ENCODE peak calls at places on chromosome 18, in seven cellular contexts. One of them, this sample, is unnamed.

GRCh38 chr18:21672868-21673267 is 31.7 kb downstream of the ABHD3 start:
- DNase-seq in uterus: no peak
- DNase-seq in BJ: no peak
- DNase-seq in cardiac muscle cell: no peak
- DNase-seq in adrenal gland: peak; percentile 41
- DNase-seq in lung: no peak
- DNase-seq in WTC11: no peak
- DNase-seq in this sample: peak; percentile 29

GRCh38 chr18:76487076-76487475 is 8.0 kb downstream of the ZNF516 start:
- DNase-seq in BJ: no peak
- DNase-seq in WTC11: no peak
- DNase-seq in adrenal gland: no peak
- DNase-seq in cardiac muscle cell: no peak
- DNase-seq in lung: no peak
- DNase-seq in uterus: no peak
- DNase-seq in this sample: no peak

GRCh38 chr18:79682896-79683625 is 3.5 kb downstream of the CTDP1 start:
- DNase-seq in adrenal gland: no peak
- DNase-seq in BJ: no peak
- DNase-seq in WTC11: no peak
- DNase-seq in cardiac muscle cell: no peak
- DNase-seq in lung: no peak
- DNase-seq in uterus: no peak
- DNase-seq in this sample: no peak

GRCh38 chr18:68418226-68418868 is 296.6 kb downstream of the TMX3 start:
- DNase-seq in WTC11: no peak
- DNase-seq in cardiac muscle cell: no peak
- DNase-seq in lung: no peak
- DNase-seq in BJ: no peak
- DNase-seq in adrenal gland: no peak
- DNase-seq in uterus: no peak
- DNase-seq in this sample: no peak

GRCh38 chr18:57768557-57769326 is 34.4 kb downstream of the ATP8B1 start:
- DNase-seq in BJ: no peak
- DNase-seq in cardiac muscle cell: no peak
- DNase-seq in WTC11: no peak
- DNase-seq in uterus: no peak
- DNase-seq in adrenal gland: no peak
- DNase-seq in lung: no peak
- DNase-seq in this sample: no peak

GRCh38 chr18:57802166-57802868 is 798 bp downstream of the ATP8B1 start:
- DNase-seq in WTC11: peak; percentile 42
- DNase-seq in uterus: no peak
- DNase-seq in adrenal gland: no peak
- DNase-seq in lung: no peak
- DNase-seq in cardiac muscle cell: no peak
- DNase-seq in BJ: no peak
- DNase-seq in this sample: peak; percentile 37

GRCh38 chr18:8654482-8655451 is 45.5 kb downstream of the RAB12 start:
- DNase-seq in BJ: no peak
- DNase-seq in WTC11: no peak
- DNase-seq in cardiac muscle cell: no peak
- DNase-seq in uterus: no peak
- DNase-seq in adrenal gland: no peak
- DNase-seq in lung: no peak
- DNase-seq in this sample: no peak

GRCh38 chr18:13271512-13271911 is 53.0 kb downstream of the LDLRAD4 start:
- DNase-seq in BJ: no peak
- DNase-seq in cardiac muscle cell: peak; percentile 93
- DNase-seq in uterus: no peak
- DNase-seq in lung: no peak
- DNase-seq in WTC11: no peak
- DNase-seq in adrenal gland: peak; percentile 92
- DNase-seq in this sample: no peak

GRCh38 chr18:6857305-6857704 is 127.8 kb downstream of the ARHGAP28 start:
- DNase-seq in uterus: no peak
- DNase-seq in adrenal gland: no peak
- DNase-seq in WTC11: no peak
- DNase-seq in lung: no peak
- DNase-seq in BJ: no peak
- DNase-seq in cardiac muscle cell: no peak
- DNase-seq in this sample: no peak

GRCh38 chr18:51197661-51198424 is at the start of gene MEX3C:
- DNase-seq in uterus: peak; percentile 99
- DNase-seq in BJ: peak; percentile 92
- DNase-seq in lung: peak; percentile 100
- DNase-seq in cardiac muscle cell: peak; percentile 99
- DNase-seq in adrenal gland: peak; percentile 100
- DNase-seq in WTC11: peak; percentile 99
- DNase-seq in this sample: peak; percentile 99
- TF ChIP-seq CTCF in uterus: no peak
- TF ChIP-seq CTCF in BJ: peak; percentile 47
- TF ChIP-seq CTCF in lung: no peak
- TF ChIP-seq CTCF in cardiac muscle cell: peak; percentile 34
- TF ChIP-seq CTCF in adrenal gland: peak; percentile 37
- TF ChIP-seq CTCF in WTC11: no peak
- TF ChIP-seq CTCF in this sample: peak; percentile 27

GRCh38 chr18:63320041-63320689 is 596 bp upstream of the BCL2 start:
- DNase-seq in BJ: no peak
- DNase-seq in WTC11: peak; percentile 60
- DNase-seq in adrenal gland: peak; percentile 79
- DNase-seq in uterus: peak; percentile 87
- DNase-seq in lung: peak; percentile 79
- DNase-seq in cardiac muscle cell: peak; percentile 78
- DNase-seq in this sample: peak; percentile 73
- TF ChIP-seq CTCF in BJ: no peak
- TF ChIP-seq CTCF in WTC11: no peak
- TF ChIP-seq CTCF in adrenal gland: no peak
- TF ChIP-seq CTCF in uterus: peak; percentile 22
- TF ChIP-seq CTCF in lung: no peak
- TF ChIP-seq CTCF in cardiac muscle cell: no peak
- TF ChIP-seq CTCF in this sample: no peak

GRCh38 chr18:27363918-27364317 is 178.8 kb upstream of the CHST9 start:
- DNase-seq in lung: no peak
- DNase-seq in cardiac muscle cell: peak; percentile 30
- DNase-seq in WTC11: no peak
- DNase-seq in BJ: no peak
- DNase-seq in uterus: no peak
- DNase-seq in adrenal gland: no peak
- DNase-seq in this sample: no peak
- TF ChIP-seq CTCF in lung: no peak
- TF ChIP-seq CTCF in cardiac muscle cell: peak; percentile 13
- TF ChIP-seq CTCF in WTC11: no peak
- TF ChIP-seq CTCF in BJ: no peak
- TF ChIP-seq CTCF in uterus: no peak
- TF ChIP-seq CTCF in adrenal gland: no peak
- TF ChIP-seq CTCF in this sample: no peak

DNA sequence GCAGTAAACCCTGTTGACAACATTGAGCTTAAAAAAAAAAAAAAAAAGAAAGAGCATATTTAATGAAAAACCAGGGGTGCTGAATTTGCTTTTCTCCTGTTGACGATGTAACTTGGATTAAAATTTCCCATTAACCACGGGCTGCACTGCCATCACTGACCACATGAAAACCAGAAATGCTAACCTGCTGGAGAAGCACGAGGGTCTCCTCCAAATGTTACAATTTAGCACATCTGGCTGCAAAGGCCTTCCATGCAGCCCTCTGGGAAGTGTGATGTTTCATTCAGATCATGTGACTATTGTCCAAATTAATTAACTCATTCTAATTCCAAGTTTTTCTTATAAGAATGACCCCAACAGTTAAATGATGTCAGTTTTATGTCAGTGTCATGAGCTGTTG is 26.9 kb upstream of the SERPINB12 start:
- DNase-seq in uterus: no peak
- DNase-seq in lung: no peak
- DNase-seq in cardiac muscle cell: no peak
- DNase-seq in adrenal gland: no peak
- DNase-seq in WTC11: no peak
- DNase-seq in BJ: no peak
- DNase-seq in this sample: no peak
- TF ChIP-seq CTCF in uterus: no peak
- TF ChIP-seq CTCF in lung: no peak
- TF ChIP-seq CTCF in cardiac muscle cell: no peak
- TF ChIP-seq CTCF in adrenal gland: no peak
- TF ChIP-seq CTCF in WTC11: no peak
- TF ChIP-seq CTCF in BJ: peak; percentile 11
- TF ChIP-seq CTCF in this sample: peak; percentile 66

GRCh38 chr18:52682260-52682659 is 342.3 kb downstream of the DCC start:
- DNase-seq in uterus: no peak
- DNase-seq in WTC11: no peak
- DNase-seq in lung: no peak
- DNase-seq in adrenal gland: no peak
- DNase-seq in cardiac muscle cell: no peak
- DNase-seq in BJ: no peak
- DNase-seq in this sample: no peak

GRCh38 chr18:52685316-52685715 is 345.3 kb downstream of the DCC start:
- DNase-seq in cardiac muscle cell: no peak
- DNase-seq in BJ: no peak
- DNase-seq in WTC11: no peak
- DNase-seq in adrenal gland: no peak
- DNase-seq in lung: no peak
- DNase-seq in uterus: no peak
- DNase-seq in this sample: no peak
- TF ChIP-seq CTCF in cardiac muscle cell: no peak
- TF ChIP-seq CTCF in BJ: no peak
- TF ChIP-seq CTCF in WTC11: no peak
- TF ChIP-seq CTCF in adrenal gland: no peak
- TF ChIP-seq CTCF in lung: no peak
- TF ChIP-seq CTCF in uterus: no peak
- TF ChIP-seq CTCF in this sample: no peak